ENCODE peak calls at places on chromosome 15, in five cellular contexts. One of them, this sample, is unnamed.

GRCh38 chr15:31974154-31974794 is 56.0 kb upstream of the CHRNA7 start:
- DNase-seq in right cardiac atrium: no peak
- DNase-seq in activated gamma-delta T cell treated with Interleukin-2 at 50 U/mL for 16 hours: no peak
- DNase-seq in iPS DF 6.9: no peak
- DNase-seq in PC-3: no peak
- DNase-seq in this sample: no peak

GRCh38 chr15:26628879-26629529 is 143.9 kb downstream of the GABRB3 start:
- DNase-seq in activated gamma-delta T cell treated with Interleukin-2 at 50 U/mL for 16 hours: no peak
- DNase-seq in iPS DF 6.9: no peak
- DNase-seq in right cardiac atrium: peak; percentile 89
- DNase-seq in PC-3: peak; percentile 91
- DNase-seq in this sample: peak; percentile 62

GRCh38 chr15:65032823-65033537 is 3.5 kb upstream of the MTFMT start:
- DNase-seq in PC-3: peak; percentile 83
- DNase-seq in iPS DF 6.9: peak; percentile 76
- DNase-seq in right cardiac atrium: peak; percentile 77
- DNase-seq in activated gamma-delta T cell treated with Interleukin-2 at 50 U/mL for 16 hours: peak; percentile 26
- DNase-seq in this sample: peak; percentile 91

GRCh38 chr15:76901965-76902364 is 3.2 kb downstream of the SCAPER start:
- DNase-seq in right cardiac atrium: no peak
- DNase-seq in iPS DF 6.9: no peak
- DNase-seq in PC-3: no peak
- DNase-seq in activated gamma-delta T cell treated with Interleukin-2 at 50 U/mL for 16 hours: no peak
- DNase-seq in this sample: no peak

GRCh38 chr15:64742385-64742784 is 33.0 kb downstream of the RBPMS2 start:
- DNase-seq in PC-3: no peak
- DNase-seq in iPS DF 6.9: no peak
- DNase-seq in activated gamma-delta T cell treated with Interleukin-2 at 50 U/mL for 16 hours: no peak
- DNase-seq in right cardiac atrium: no peak
- DNase-seq in this sample: no peak

GRCh38 chr15:67133738-67134576 is 68.6 kb downstream of the SMAD3 start:
- DNase-seq in activated gamma-delta T cell treated with Interleukin-2 at 50 U/mL for 16 hours: peak; percentile 65
- DNase-seq in right cardiac atrium: no peak
- DNase-seq in PC-3: no peak
- DNase-seq in iPS DF 6.9: no peak
- DNase-seq in this sample: peak; percentile 85

GRCh38 chr15:23472678-23473077 is 25.6 kb upstream of the GOLGA6L2 start:
- DNase-seq in activated gamma-delta T cell treated with Interleukin-2 at 50 U/mL for 16 hours: no peak
- DNase-seq in PC-3: peak; percentile 21
- DNase-seq in iPS DF 6.9: no peak
- DNase-seq in right cardiac atrium: no peak
- DNase-seq in this sample: no peak

GRCh38 chr15:72599855-72600464 is 54.5 kb upstream of the GOLGA6B start:
- DNase-seq in PC-3: peak; percentile 67
- DNase-seq in activated gamma-delta T cell treated with Interleukin-2 at 50 U/mL for 16 hours: peak; percentile 12
- DNase-seq in iPS DF 6.9: peak; percentile 35
- DNase-seq in right cardiac atrium: no peak
- DNase-seq in this sample: no peak

GRCh38 chr15:56798639-56799038 is 65.3 kb upstream of the ZNF280D start:
- DNase-seq in iPS DF 6.9: no peak
- DNase-seq in right cardiac atrium: no peak
- DNase-seq in PC-3: no peak
- DNase-seq in activated gamma-delta T cell treated with Interleukin-2 at 50 U/mL for 16 hours: no peak
- DNase-seq in this sample: no peak

GRCh38 chr15:69031013-69032001 is 16.8 kb downstream of the NOX5 start:
- DNase-seq in PC-3: peak; percentile 50
- DNase-seq in right cardiac atrium: peak; percentile 74
- DNase-seq in activated gamma-delta T cell treated with Interleukin-2 at 50 U/mL for 16 hours: peak; percentile 14
- DNase-seq in iPS DF 6.9: peak; percentile 55
- DNase-seq in this sample: peak; percentile 68

GRCh38 chr15:96340611-96341464 is 10.3 kb downstream of the NR2F2 start:
- DNase-seq in activated gamma-delta T cell treated with Interleukin-2 at 50 U/mL for 16 hours: no peak
- DNase-seq in right cardiac atrium: peak; percentile 84
- DNase-seq in iPS DF 6.9: no peak
- DNase-seq in PC-3: peak; percentile 13
- DNase-seq in this sample: peak; percentile 50

GRCh38 chr15:37035349-37035748 is 65.0 kb downstream of the MEIS2 start:
- DNase-seq in right cardiac atrium: no peak
- DNase-seq in iPS DF 6.9: no peak
- DNase-seq in activated gamma-delta T cell treated with Interleukin-2 at 50 U/mL for 16 hours: no peak
- DNase-seq in PC-3: peak; percentile 41
- DNase-seq in this sample: no peak

GRCh38 chr15:62495670-62496328 is 330.7 kb upstream of the C2CD4B start:
- DNase-seq in iPS DF 6.9: no peak
- DNase-seq in PC-3: no peak
- DNase-seq in right cardiac atrium: peak; percentile 75
- DNase-seq in activated gamma-delta T cell treated with Interleukin-2 at 50 U/mL for 16 hours: no peak
- DNase-seq in this sample: no peak

GRCh38 chr15:89615135-89615534 is 39.9 kb downstream of the TICRR start:
- DNase-seq in right cardiac atrium: no peak
- DNase-seq in activated gamma-delta T cell treated with Interleukin-2 at 50 U/mL for 16 hours: no peak
- DNase-seq in iPS DF 6.9: no peak
- DNase-seq in PC-3: no peak
- DNase-seq in this sample: no peak

GRCh38 chr15:53454535-53454842 is 305.0 kb downstream of the WDR72 start:
- DNase-seq in iPS DF 6.9: no peak
- DNase-seq in activated gamma-delta T cell treated with Interleukin-2 at 50 U/mL for 16 hours: no peak
- DNase-seq in right cardiac atrium: no peak
- DNase-seq in PC-3: no peak
- DNase-seq in this sample: no peak

GRCh38 chr15:69538381-69538780 is 85.8 kb downstream of the RPLP1 start:
- DNase-seq in right cardiac atrium: no peak
- DNase-seq in activated gamma-delta T cell treated with Interleukin-2 at 50 U/mL for 16 hours: no peak
- DNase-seq in PC-3: no peak
- DNase-seq in iPS DF 6.9: no peak
- DNase-seq in this sample: no peak

GRCh38 chr15:83200162-83200561 is 7.5 kb downstream of the HDGFL3 start:
- DNase-seq in right cardiac atrium: no peak
- DNase-seq in iPS DF 6.9: no peak
- DNase-seq in PC-3: no peak
- DNase-seq in activated gamma-delta T cell treated with Interleukin-2 at 50 U/mL for 16 hours: no peak
- DNase-seq in this sample: no peak

GRCh38 chr15:26739791-26740190 is 33.1 kb downstream of the GABRB3 start:
- DNase-seq in iPS DF 6.9: no peak
- DNase-seq in right cardiac atrium: no peak
- DNase-seq in activated gamma-delta T cell treated with Interleukin-2 at 50 U/mL for 16 hours: no peak
- DNase-seq in PC-3: no peak
- DNase-seq in this sample: no peak

GRCh38 chr15:39622660-39623549 is 42.0 kb downstream of the THBS1 start:
- DNase-seq in activated gamma-delta T cell treated with Interleukin-2 at 50 U/mL for 16 hours: no peak
- DNase-seq in iPS DF 6.9: no peak
- DNase-seq in PC-3: no peak
- DNase-seq in right cardiac atrium: no peak
- DNase-seq in this sample: peak; percentile 47